ENCODE peak calls at places on chromosomes 5 and 9, in seven cellular contexts. S is heart left ventricle, Y is AG09309, U is body of pancreas, O is SK-N-SH, Q is fibroblast of lung, K is upper lobe of left lung. T is an unnamed sample.
A peak's percentile ranks its signal among the peaks of the same experiment; 100 is the strongest.

GRCh38 chr9:82673201-82673600 is 389.7 kb downstream of the RASEF start:
- DNase-seq in S (no peak), K (no peak), U (no peak), Q (no peak), O (no peak), Y (no peak), T (no peak)

GRCh38 chr5:143311428-143311827 is 92.1 kb downstream of the NR3C1 start:
- DNase-seq in K (no peak), Q (peak; percentile 88), Y (peak; percentile 56), O (no peak), S (no peak), U (no peak), T (peak; percentile 87)

GRCh38 chr9:125409217-125409636 is 147.6 kb downstream of the GAPVD1 start:
- DNase-seq in K (peak; percentile 75), O (no peak), Q (no peak), U (no peak), Y (no peak), S (peak; percentile 45), T (no peak)

GRCh38 chr5:1763548-1763911 is 36.1 kb downstream of the MRPL36 start:
- DNase-seq in U (peak; percentile 56), K (no peak), S (peak; percentile 55), Y (peak; percentile 35), Q (peak; percentile 45), O (peak; percentile 78), T (peak; percentile 83)

GRCh38 chr5:10628601-10629000 is 64.7 kb downstream of the ANKRD33B start:
- DNase-seq in O (no peak), K (no peak), U (no peak), S (no peak), Q (no peak), Y (no peak), T (no peak)

GRCh38 chr5:168611163-168611562 is 32.0 kb upstream of the PANK3 start:
- DNase-seq in S (no peak), O (no peak), Y (no peak), K (no peak), Q (peak; percentile 52), U (no peak), T (peak; percentile 23)

GRCh38 chr5:146541956-146542849 is 26.2 kb upstream of the GPR151 start:
- DNase-seq in U (peak; percentile 77), K (no peak), Y (peak; percentile 20), O (peak; percentile 74), Q (peak; percentile 61), S (peak; percentile 76), T (peak; percentile 69)

GRCh38 chr5:169544264-169544950 is 39.2 kb upstream of the SPDL1 start:
- DNase-seq in S (no peak), Y (no peak), K (no peak), O (no peak), Q (no peak), U (no peak), T (no peak)

GRCh38 chr9:129570450-129571297 is 50.2 kb downstream of the C9orf50 start:
- DNase-seq in Y (peak; percentile 78), K (no peak), Q (peak; percentile 94), O (no peak), U (peak; percentile 54), S (no peak), T (peak; percentile 80)

GRCh38 chr5:1479581-1480188 is 34.4 kb upstream of the SLC6A3 start:
- DNase-seq in K (peak; percentile 85), S (peak; percentile 65), Y (peak; percentile 42), O (peak; percentile 87), U (peak; percentile 61), Q (no peak), T (peak; percentile 70)

DNA sequence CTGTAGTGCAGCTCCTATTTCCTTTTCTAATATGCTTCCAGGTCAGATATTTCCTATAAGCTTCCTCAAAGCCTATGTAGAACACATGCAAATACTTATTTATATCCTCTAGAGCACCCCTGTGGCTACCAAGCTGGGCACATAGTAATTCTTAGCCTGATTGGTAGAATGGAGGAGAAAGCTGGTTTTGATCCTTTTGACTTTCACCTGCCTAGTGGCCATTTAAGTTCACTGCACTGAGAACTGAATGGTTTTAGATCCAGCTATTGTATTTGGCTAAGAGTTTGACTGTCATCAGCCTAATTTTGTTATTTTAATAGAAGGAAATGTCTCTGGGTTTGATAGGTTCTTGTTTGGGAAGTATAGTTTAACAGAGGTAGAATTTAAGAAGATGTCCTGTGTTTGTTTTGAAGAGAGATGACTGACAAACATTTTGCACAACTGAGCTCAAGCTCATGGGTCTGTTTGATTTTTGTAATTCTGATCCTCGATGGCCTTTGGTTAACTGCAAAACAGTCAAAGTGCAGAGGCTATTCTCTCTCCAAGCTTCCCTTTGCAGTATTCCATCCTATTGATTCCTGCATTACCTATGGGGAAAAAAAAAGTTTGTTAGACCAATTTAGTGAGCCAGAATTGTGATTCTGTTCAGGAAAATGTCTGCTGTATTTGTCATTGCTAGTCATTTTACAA is 85.4 kb downstream of the KCNN2 start:
- DNase-seq in Q (no peak), S (no peak), K (no peak), Y (no peak), U (no peak), O (no peak), T (peak; percentile 6)
- TF ChIP-seq CTCF in Q (peak; percentile 21), S (no peak), K (no peak), Y (no peak), U (peak; percentile 11), O (peak; percentile 39), T (peak; percentile 30)

GRCh38 chr9:133533878-133534277 is 626 bp upstream of the ADAMTSL2 start:
- DNase-seq in U (no peak), O (peak; percentile 87), S (no peak), Q (no peak), K (peak; percentile 65), Y (no peak), T (no peak)

GRCh38 chr9:133536080-133536479 is 1.6 kb downstream of the ADAMTSL2 start:
- DNase-seq in Q (no peak), O (no peak), K (no peak), S (no peak), U (no peak), Y (no peak), T (no peak)

GRCh38 chr9:133532937-133533668 is 1.4 kb upstream of the ADAMTSL2 start:
- DNase-seq in S (peak; percentile 81), O (peak; percentile 77), Q (peak; percentile 26), Y (no peak), U (peak; percentile 68), K (peak; percentile 53), T (peak; percentile 72)

GRCh38 chr9:133535285-133535877 is 877 bp downstream of the ADAMTSL2 start:
- DNase-seq in U (no peak), O (no peak), Y (no peak), K (peak; percentile 56), Q (no peak), S (no peak), T (no peak)

GRCh38 chr9:133534346-133535284 is at the start of gene ADAMTSL2:
- DNase-seq in K (peak; percentile 95), Y (no peak), U (peak; percentile 57), Q (peak; percentile 64), O (peak; percentile 90), S (peak; percentile 91), T (peak; percentile 76)
- H3K4me3 ChIP-seq in K (peak within 1 kb of the TSS; percentile 19), Y (no peak within 1 kb of the TSS), U (no peak within 1 kb of the TSS), Q (peak within 1 kb of the TSS; percentile 17), O (no peak within 1 kb of the TSS), S (peak within 1 kb of the TSS; percentile 61), T (peak within 1 kb of the TSS; percentile 33)

GRCh38 chr5:133968057-133968993 is at the start of gene C5orf15:
- DNase-seq in K (peak; percentile 96), U (peak; percentile 98), O (peak; percentile 90), Y (peak; percentile 89), S (peak; percentile 97), Q (peak; percentile 99), T (peak; percentile 98)
- TF ChIP-seq CTCF in K (no peak), U (peak; percentile 48), O (peak; percentile 14), Y (peak; percentile 21), S (no peak), Q (no peak), T (no peak)

GRCh38 chr5:38848637-38849036 is 2.8 kb downstream of the OSMR start:
- DNase-seq in U (no peak), Q (no peak), S (no peak), K (no peak), Y (no peak), O (no peak), T (no peak)

GRCh38 chr5:38845555-38846378 is at the start of gene OSMR:
- DNase-seq in O (peak; percentile 62), S (peak; percentile 93), U (peak; percentile 94), K (peak; percentile 96), Y (peak; percentile 97), Q (peak; percentile 99), T (peak; percentile 99)

GRCh38 chr5:38847549-38848341 is 1.9 kb downstream of the OSMR start:
- DNase-seq in O (no peak), S (no peak), Q (peak; percentile 71), U (no peak), Y (no peak), K (no peak), T (no peak)

GRCh38 chr5:38843665-38844064 is 2.1 kb upstream of the OSMR start:
- DNase-seq in O (no peak), Y (no peak), Q (no peak), U (no peak), S (no peak), K (no peak), T (no peak)

DNA sequence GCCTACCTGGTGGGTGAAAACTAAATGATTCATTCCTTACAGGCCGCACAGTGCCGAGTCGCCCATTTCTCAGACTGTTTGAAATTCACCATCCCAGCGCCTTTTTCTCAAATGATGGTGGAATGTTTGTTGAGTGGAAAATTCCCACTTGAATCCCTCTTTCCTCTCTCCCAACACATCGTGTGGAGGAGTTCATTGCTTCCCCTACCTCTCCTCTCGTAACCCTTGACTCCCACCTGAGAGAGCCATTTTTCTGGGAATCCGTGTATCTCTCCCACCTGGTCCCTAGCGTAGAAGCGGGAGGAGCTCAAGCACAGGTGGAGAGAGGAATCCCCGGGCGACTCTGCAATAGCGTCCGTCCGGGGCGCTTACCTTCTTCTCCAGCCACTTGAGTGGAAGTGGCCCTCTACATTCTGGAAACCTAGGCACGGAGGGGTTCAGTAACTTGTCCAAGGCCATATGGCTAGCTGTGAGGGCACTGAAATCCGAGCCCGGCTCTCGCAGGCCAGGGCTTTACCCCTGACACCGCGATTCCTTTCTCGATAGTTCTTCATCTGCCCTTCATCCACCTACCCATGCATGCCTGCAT is 661 bp downstream of the OSMR start:
- DNase-seq in Q (no peak), U (no peak), O (no peak), Y (no peak), K (peak; percentile 24), S (peak; percentile 37), T (no peak)
- H3K4me3 ChIP-seq in Q (peak overlapping the region; percentile 95), U (peak overlapping the region; percentile 21), O (peak overlapping the region; percentile 86), Y (peak overlapping the region; percentile 79), K (peak overlapping the region; percentile 73), S (peak overlapping the region; percentile 82), T (peak overlapping the region; percentile 95)

GRCh38 chr9:116589392-116590354 is 97.4 kb upstream of the TRIM32 start:
- DNase-seq in Y (no peak), U (no peak), S (no peak), K (no peak), O (peak; percentile 36), Q (peak; percentile 19), T (peak; percentile 84)
- TF ChIP-seq CTCF in Y (peak; percentile 23), U (peak; percentile 52), S (peak; percentile 25), K (no peak), O (peak; percentile 68), Q (peak; percentile 63), T (peak; percentile 71)

T was measured in fibroblast of pulmonary artery.